ENCODE peak calls at places on chromosomes 5 and 9, in seven cellular contexts. U is CD8-positive, alpha-beta memory T cell; W is stomach; T is GM23338; Z is neural progenitor cell; Q is Karpas-422; O is GM23248. R is an unnamed sample. For H3K36me3, the result is how much of the 10 kb centered on the place peaks cover.

GRCh38 chr5:119274767-119275130 is 81.1 kb upstream of the TNFAIP8 start:
- DNase-seq in U (no peak), W (no peak), T (no peak), Z (no peak), Q (peak), O (peak), R (no peak)

GRCh38 chr9:93112116-93112863 is 16.3 kb downstream of the CARD19 start:
- DNase-seq in U (peak), W (no peak), T (no peak), Z (no peak), Q (no peak), O (no peak), R (no peak)

GRCh38 chr5:757931-758697 is 26.4 kb downstream of the ZDHHC11B start:
- DNase-seq in U (peak), W (peak), T (no peak), Z (peak), Q (peak), O (no peak), R (no peak)

GRCh38 chr9:126000731-126001580 is 253.8 kb downstream of the PBX3 start:
- DNase-seq in U (no peak), W (no peak), T (no peak), Z (no peak), Q (no peak), O (no peak), R (no peak)

GRCh38 chr9:132068604-132069003 is 11.1 kb downstream of the MED27 start:
- DNase-seq in U (no peak), W (no peak), T (no peak), Z (no peak), Q (no peak), O (peak), R (no peak)

GRCh38 chr9:90767523-90768100 is 34.0 kb upstream of the SYK start:
- DNase-seq in U (no peak), W (no peak), T (peak), Z (peak), Q (peak), O (no peak), R (no peak)

GRCh38 chr5:104015765-104016164 is 453.2 kb upstream of the NUDT12 start:
- DNase-seq in U (no peak), W (no peak), T (no peak), Z (no peak), Q (no peak), O (no peak), R (no peak)

GRCh38 chr5:62496152-62496551 is 82.5 kb upstream of the LRRC70 start:
- DNase-seq in U (no peak), W (no peak), T (no peak), Z (no peak), Q (no peak), O (no peak), R (no peak)

GRCh38 chr9:22214497-22215031 is 205.5 kb upstream of the CDKN2B start:
- DNase-seq in U (no peak), W (no peak), T (no peak), Z (no peak), Q (no peak), O (peak), R (no peak)

GRCh38 chr9:18447131-18447530 is 26.8 kb upstream of the ADAMTSL1 start:
- DNase-seq in U (no peak), W (no peak), T (no peak), Z (no peak), Q (no peak), O (peak), R (peak)

GRCh38 chr9:27634879-27635278 is 61.6 kb upstream of the C9orf72 start:
- DNase-seq in U (no peak), W (no peak), T (no peak), Z (no peak), Q (no peak), O (no peak), R (no peak)

GRCh38 chr5:157734466-157734865 is 3.2 kb downstream of the THG1L start:
- DNase-seq in U (no peak), W (no peak), T (no peak), Z (no peak), Q (no peak), O (no peak), R (no peak)

GRCh38 chr5:157731272-157732129 is at the start of gene THG1L:
- DNase-seq in U (peak), W (peak), T (peak), Z (peak), Q (peak), O (peak), R (peak)

GRCh38 chr5:157732784-157733262 is 1.6 kb downstream of the THG1L start:
- DNase-seq in U (no peak), W (no peak), T (no peak), Z (no peak), Q (no peak), O (no peak), R (no peak)

GRCh38 chr5:157730900-157731271 is 334 bp upstream of the THG1L start:
- DNase-seq in U (no peak), W (no peak), T (no peak), Z (no peak), Q (no peak), O (no peak), R (no peak)

DNA sequence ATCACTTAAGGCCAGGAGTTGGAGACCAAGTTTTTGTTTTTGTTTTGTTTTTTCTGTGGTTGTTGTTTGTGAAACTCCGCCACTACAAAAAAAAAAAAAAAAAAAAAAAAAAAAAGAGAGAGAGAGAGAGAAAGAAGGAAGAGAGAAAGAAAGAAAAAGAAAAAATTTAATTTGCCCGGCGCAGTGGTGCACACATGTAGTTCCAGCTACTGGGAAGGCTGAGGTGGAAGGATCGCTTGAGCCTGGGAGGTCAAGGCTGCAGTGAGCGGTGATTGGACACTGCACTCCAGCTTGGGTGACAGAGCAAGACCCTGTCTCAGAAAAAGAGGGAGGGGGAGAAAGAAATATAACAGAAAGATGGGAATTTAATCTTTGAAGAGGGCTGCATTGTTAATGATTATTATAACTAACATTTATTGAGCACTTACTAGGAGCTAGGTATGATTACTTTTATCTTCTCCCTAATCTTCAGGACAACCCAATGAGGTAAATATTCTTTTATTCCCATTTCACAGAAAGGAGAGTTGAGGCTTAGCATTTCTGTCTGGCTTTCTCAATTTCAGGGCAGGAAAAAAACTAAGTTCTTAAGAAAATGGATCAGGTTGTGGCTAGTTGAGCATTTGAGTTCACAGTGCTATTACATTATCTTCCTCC is 1.0 kb downstream of the THG1L start:
- DNase-seq in U (no peak), W (no peak), T (no peak), Z (no peak), Q (no peak), O (no peak), R (no peak)
- H3K4me3 ChIP-seq in U (peak), W (peak), T (peak), Z (peak), Q (peak), O (peak), R (peak)

DNA sequence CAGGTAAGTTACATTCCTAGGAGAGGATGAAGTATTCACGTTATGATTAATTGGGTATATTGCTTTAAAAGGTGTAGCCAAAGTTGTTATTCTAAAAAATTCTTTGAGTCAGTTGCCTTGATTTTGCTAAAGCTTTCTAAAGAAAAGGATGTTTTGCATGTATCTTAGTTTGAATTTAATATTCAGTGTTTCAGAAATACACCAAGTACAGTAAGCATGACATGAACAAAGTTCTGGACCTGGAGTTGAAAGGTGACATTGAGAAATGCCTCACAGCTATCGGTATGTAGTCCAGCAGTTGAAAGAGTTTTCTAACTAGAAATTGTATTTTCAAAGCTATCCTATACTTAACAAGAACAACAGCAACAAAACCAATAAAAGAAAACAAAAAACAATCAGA is 14.2 kb downstream of the ANXA1 start:
- DNase-seq in U (no peak), W (no peak), T (no peak), Z (no peak), Q (no peak), O (no peak), R (no peak)
- H3K36me3 ChIP-seq in U (half or more), W (half or more), T (under half), Z (under half), Q (under half), O (half or more), R (half or more)

GRCh38 chr5:14597080-14597479 is 15.5 kb downstream of the OTULINL start:
- DNase-seq in U (no peak), W (no peak), T (no peak), Z (no peak), Q (no peak), O (no peak), R (no peak)

GRCh38 chr5:14595877-14596276 is 14.3 kb downstream of the OTULINL start:
- DNase-seq in U (no peak), W (no peak), T (no peak), Z (no peak), Q (no peak), O (no peak), R (no peak)

GRCh38 chr5:14595189-14595588 is 13.6 kb downstream of the OTULINL start:
- DNase-seq in U (peak), W (no peak), T (no peak), Z (no peak), Q (no peak), O (no peak), R (no peak)

GRCh38 chr5:14593326-14594036 is 11.9 kb downstream of the OTULINL start:
- DNase-seq in U (peak), W (no peak), T (no peak), Z (no peak), Q (no peak), O (peak), R (no peak)

DNA sequence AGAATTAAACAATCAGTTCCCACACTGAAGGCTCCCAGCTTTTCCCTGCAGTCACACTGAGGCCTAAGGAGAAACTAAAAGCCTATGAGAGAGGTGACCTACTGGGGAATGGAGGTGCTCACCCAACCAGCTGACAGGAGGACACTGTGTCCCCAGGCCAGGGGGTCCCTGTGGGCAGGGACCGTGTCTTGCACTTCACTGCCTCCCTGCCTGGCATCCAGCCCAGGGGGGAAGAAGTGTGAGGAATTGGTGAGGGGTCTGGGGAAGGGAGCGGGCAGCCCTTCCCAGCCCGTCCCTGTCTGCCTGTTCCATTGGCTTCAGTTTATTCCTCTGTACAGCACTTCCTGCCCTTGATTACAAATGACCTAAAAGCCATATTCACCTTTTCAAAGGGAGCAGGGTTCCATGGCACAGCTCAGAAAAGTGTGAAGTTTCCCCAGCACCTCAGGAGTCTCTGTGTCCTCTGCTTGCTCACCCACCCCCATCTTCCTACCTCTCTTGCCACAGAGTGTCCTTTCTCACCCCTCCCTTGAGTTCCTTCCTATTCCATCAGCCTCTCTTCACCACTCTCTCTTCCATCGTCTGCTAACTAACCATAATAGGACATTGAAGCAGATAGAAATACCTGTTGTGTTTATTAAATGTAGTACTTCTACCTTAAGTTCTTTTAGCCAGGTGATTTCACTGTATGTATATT is 12.9 kb downstream of the OTULINL start:
- DNase-seq in U (no peak), W (no peak), T (no peak), Z (no peak), Q (no peak), O (no peak), R (no peak)
- H3K4me3 ChIP-seq in U (peak), W (no peak), T (no peak), Z (no peak), Q (no peak), O (no peak), R (no peak)

GRCh38 chr9:122263699-122264349 is 816 bp downstream of the RBM18 start:
- DNase-seq in U (no peak), W (no peak), T (no peak), Z (no peak), Q (peak), O (peak), R (no peak)

GRCh38 chr9:122264360-122265264 is at the start of the genes MRRF and RBM18:
- DNase-seq in U (peak), W (peak), T (peak), Z (peak), Q (peak), O (peak), R (peak)

GRCh38 chr9:122258886-122259415 is 5.7 kb downstream of the RBM18 start:
- DNase-seq in U (no peak), W (no peak), T (no peak), Z (no peak), Q (no peak), O (no peak), R (no peak)

GRCh38 chr9:122261469-122261881 is 3.2 kb downstream of the RBM18 start:
- DNase-seq in U (no peak), W (peak), T (no peak), Z (no peak), Q (no peak), O (peak), R (peak)

GRCh38 chr9:122262073-122262472 is 2.6 kb downstream of the RBM18 start:
- DNase-seq in U (no peak), W (no peak), T (no peak), Z (no peak), Q (no peak), O (no peak), R (no peak)
- H3K36me3 ChIP-seq in U (under half), W (under half), T (under half), Z (under half), Q (under half), O (under half), R (under half)

GRCh38 chr9:5436441-5436840 is 1.3 kb downstream of the PLGRKT start:
- DNase-seq in U (no peak), W (no peak), T (no peak), Z (no peak), Q (no peak), O (no peak), R (no peak)
- H3K4me3 ChIP-seq in U (peak), W (no peak), T (peak), Z (peak), Q (peak), O (peak), R (peak)

GRCh38 chr5:133081036-133081435 is 29.2 kb downstream of the HSPA4 start:
- DNase-seq in U (no peak), W (no peak), T (no peak), Z (no peak), Q (no peak), O (no peak), R (no peak)

GRCh38 chr5:133081716-133082115 is 29.9 kb downstream of the HSPA4 start:
- DNase-seq in U (no peak), W (no peak), T (no peak), Z (no peak), Q (no peak), O (no peak), R (no peak)

GRCh38 chr5:133086366-133086875 is 34.6 kb downstream of the HSPA4 start:
- DNase-seq in U (no peak), W (no peak), T (no peak), Z (no peak), Q (no peak), O (peak), R (no peak)

GRCh38 chr5:133082128-133082527 is 30.3 kb downstream of the HSPA4 start:
- DNase-seq in U (no peak), W (no peak), T (no peak), Z (no peak), Q (no peak), O (no peak), R (no peak)

DNA sequence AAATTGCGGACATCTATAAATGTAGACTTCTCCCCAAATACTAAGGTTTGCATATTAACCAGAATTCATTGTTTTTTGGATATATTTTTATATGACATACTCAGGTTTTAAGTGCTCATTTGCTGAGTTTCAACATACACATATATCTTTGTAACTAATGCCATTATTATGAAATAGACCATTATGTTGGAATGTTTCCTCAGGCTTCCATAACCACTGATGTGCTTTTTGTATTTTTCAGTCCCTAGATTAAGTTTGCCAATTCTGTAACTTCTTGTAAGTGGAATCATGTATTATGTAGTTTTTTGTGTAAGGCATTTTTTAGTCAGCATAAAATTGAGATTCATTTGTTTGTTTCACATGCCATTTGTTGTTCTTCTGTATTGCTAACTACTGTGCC is 32.1 kb downstream of the HSPA4 start:
- DNase-seq in U (no peak), W (no peak), T (no peak), Z (no peak), Q (no peak), O (no peak), R (no peak)
- H3K36me3 ChIP-seq in U (under half), W (half or more), T (under half), Z (under half), Q (half or more), O (under half), R (under half)

GRCh38 chr5:11780641-11781345 is 123.5 kb downstream of the CTNND2 start:
- DNase-seq in U (no peak), W (no peak), T (no peak), Z (no peak), Q (no peak), O (no peak), R (no peak)

GRCh38 chr5:11790201-11790600 is 114.0 kb downstream of the CTNND2 start:
- DNase-seq in U (no peak), W (no peak), T (no peak), Z (no peak), Q (no peak), O (no peak), R (no peak)

GRCh38 chr5:11791777-11792176 is 112.5 kb downstream of the CTNND2 start:
- DNase-seq in U (no peak), W (peak), T (peak), Z (no peak), Q (no peak), O (no peak), R (no peak)

DNA sequence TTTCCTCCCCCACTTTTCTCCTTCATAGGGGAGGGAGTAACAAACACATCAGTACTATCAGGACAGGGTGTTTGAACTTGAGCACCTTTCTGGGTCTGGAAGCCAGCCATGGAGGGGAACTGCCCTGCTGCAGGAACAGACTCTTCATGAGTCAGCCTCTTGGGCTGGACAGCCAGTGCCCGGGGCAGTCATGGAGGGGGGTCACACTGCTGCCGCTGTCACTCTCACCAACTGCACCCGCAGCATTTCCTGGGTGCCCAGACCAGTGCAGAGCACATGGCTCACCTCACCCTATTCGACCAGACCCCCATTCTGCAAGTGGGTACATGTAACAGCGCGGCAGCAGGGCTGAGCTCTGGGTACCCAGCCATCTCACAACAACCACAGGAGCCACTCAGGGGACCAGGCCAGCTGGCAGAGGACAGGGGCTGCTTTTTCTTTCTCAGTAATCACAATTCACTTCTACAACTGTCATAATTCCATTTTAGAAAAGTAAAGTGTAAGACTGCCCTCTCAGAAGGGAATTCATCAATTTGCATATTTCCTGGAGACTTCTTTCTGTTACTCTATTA is 118.4 kb downstream of the CTNND2 start:
- DNase-seq in U (no peak), W (no peak), T (no peak), Z (no peak), Q (no peak), O (no peak), R (no peak)
- H3K4me3 ChIP-seq in U (no peak), W (no peak), T (no peak), Z (no peak), Q (no peak), O (no peak), R (no peak)